ENCODE peak calls at places on chromosomes 13 and 19, in seven cellular contexts. R is HepG2, C is K562, P is GM12891, I is H1, B is GM12878, E is SK-N-SH. A is an unnamed sample.

GRCh38 chr19:38993271-38993670 is 17.7 kb upstream of the FBXO17 start:
- DNase-seq in R (no peak), C (no peak), P (no peak), B (no peak), I (no peak), E (no peak), A (no peak)

GRCh38 chr19:2477141-2477710 is 1.3 kb downstream of the GADD45B start:
- DNase-seq in E (no peak), R (no peak), P (no peak), B (no peak), C (no peak), I (peak), A (no peak)

GRCh38 chr19:2550431-2551171 is 74.7 kb downstream of the GADD45B start:
- DNase-seq in I (no peak), P (no peak), E (peak), R (no peak), B (no peak), C (no peak), A (no peak)

GRCh38 chr19:49553451-49554271 is 25.9 kb downstream of the RCN3 start:
- DNase-seq in C (no peak), I (no peak), B (no peak), R (peak), E (no peak), P (no peak), A (no peak)

GRCh38 chr19:28008695-28009094 is 1204.3 kb downstream of the UQCRFS1 start:
- DNase-seq in I (no peak), P (no peak), C (no peak), E (no peak), R (no peak), B (no peak), A (no peak)

GRCh38 chr13:65868106-65868505 is 1362.0 kb downstream of the PCDH9 start:
- DNase-seq in P (no peak), E (no peak), R (no peak), B (no peak), I (no peak), C (no peak), A (no peak)

GRCh38 chr13:30456290-30456689 is 9.4 kb downstream of the HMGB1 start:
- DNase-seq in C (no peak), P (no peak), B (no peak), E (no peak), R (no peak), I (no peak), A (no peak)

GRCh38 chr19:13207237-13208130 is 57.3 kb downstream of the IER2 start:
- DNase-seq in I (peak), R (no peak), P (peak), E (no peak), C (no peak), B (no peak), A (peak)

GRCh38 chr19:46308510-46308909 is 11.7 kb downstream of the HIF3A start:
- DNase-seq in E (no peak), I (no peak), P (no peak), B (no peak), C (no peak), R (no peak), A (no peak)

GRCh38 chr19:2186071-2186846 is 22.5 kb downstream of the DOT1L start:
- DNase-seq in R (no peak), C (no peak), P (no peak), E (no peak), B (no peak), I (no peak), A (no peak)

GRCh38 chr19:46392252-46392801 is 21.0 kb downstream of the CCDC8 start:
- DNase-seq in P (no peak), B (no peak), I (no peak), C (no peak), E (no peak), R (no peak), A (no peak)

GRCh38 chr13:28031220-28031903 is 42.9 kb upstream of the URAD start:
- DNase-seq in E (no peak), R (no peak), P (no peak), C (no peak), I (no peak), B (no peak), A (no peak)

GRCh38 chr19:16412596-16413355 is 59.0 kb downstream of the EPS15L1 start:
- DNase-seq in B (no peak), C (no peak), R (no peak), E (no peak), P (no peak), I (no peak), A (no peak)

GRCh38 chr13:100338265-100338664 is 249.4 kb downstream of the PCCA start:
- DNase-seq in P (no peak), B (no peak), E (no peak), R (no peak), I (no peak), C (no peak), A (no peak)

GRCh38 chr13:29457299-29457698 is 138.2 kb downstream of the SLC7A1 start:
- DNase-seq in E (no peak), I (no peak), R (no peak), B (no peak), P (no peak), C (no peak), A (no peak)

GRCh38 chr13:93776936-93777335 is 550.3 kb downstream of the GPC6 start:
- DNase-seq in C (no peak), I (no peak), E (no peak), R (no peak), P (no peak), B (no peak), A (no peak)

GRCh38 chr19:18520848-18521691 is 800 bp downstream of the ELL start:
- DNase-seq in I (peak), E (no peak), C (peak), B (no peak), P (no peak), R (no peak), A (no peak)

GRCh38 chr19:55619264-55619663 is 5.1 kb downstream of the ZNF784 start:
- DNase-seq in C (no peak), P (no peak), I (no peak), E (no peak), R (no peak), B (no peak), A (no peak)

GRCh38 chr19:6060600-6061391 is 49.5 kb downstream of the RFX2 start:
- DNase-seq in C (peak), P (no peak), E (peak), R (no peak), B (no peak), I (no peak), A (no peak)

GRCh38 chr13:57629821-57630235 is 1.7 kb upstream of the PCDH17 start:
- DNase-seq in R (no peak), E (peak), I (peak), P (no peak), C (peak), B (no peak), A (no peak)
- TF ChIP-seq TAF1 in R (no peak), E (peak), I (peak), P (no peak), C (no peak), B (no peak), A (no peak)

GRCh38 chr13:25930655-25931054 is 121.2 kb downstream of the SHISA2 start:
- DNase-seq in C (no peak), E (peak), R (no peak), B (no peak), P (no peak), I (no peak), A (no peak)

GRCh38 chr13:25929816-25930215 is 122.0 kb downstream of the SHISA2 start:
- DNase-seq in R (no peak), C (no peak), B (no peak), I (no peak), P (no peak), E (no peak), A (no peak)

GRCh38 chr13:25934127-25934526 is 117.7 kb downstream of the SHISA2 start:
- DNase-seq in C (no peak), P (no peak), I (no peak), R (no peak), B (no peak), E (no peak), A (no peak)

GRCh38 chr13:25933520-25933919 is 118.3 kb downstream of the SHISA2 start:
- DNase-seq in E (no peak), C (no peak), B (no peak), I (no peak), R (no peak), P (no peak), A (no peak)

GRCh38 chr13:25932353-25932752 is 119.5 kb downstream of the SHISA2 start:
- DNase-seq in C (no peak), P (no peak), I (no peak), B (no peak), R (no peak), E (no peak), A (no peak)
- TF ChIP-seq TAF1 in C (no peak), P (no peak), I (no peak), B (no peak), R (no peak), E (no peak), A (no peak)

DNA sequence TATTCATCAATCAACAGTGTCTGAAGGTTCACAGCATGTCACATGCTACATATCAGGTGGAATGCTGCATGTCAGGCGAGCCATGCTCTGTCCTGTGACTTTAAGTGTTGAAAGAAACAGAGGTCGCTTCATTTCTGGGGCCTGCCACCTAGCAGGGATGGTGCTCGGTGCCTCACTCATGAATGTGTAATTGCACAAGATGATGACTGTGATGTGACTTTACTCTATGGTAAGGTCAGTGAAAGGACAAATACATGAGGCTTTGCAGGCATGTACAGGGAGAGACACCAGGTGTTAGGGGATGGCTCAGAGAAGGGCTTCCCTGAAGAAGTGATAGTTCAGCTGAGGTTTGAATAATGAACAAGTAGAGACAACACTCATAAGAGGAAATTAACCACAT is 66.7 kb downstream of the FRY start:
- DNase-seq in R (peak), I (no peak), C (no peak), B (no peak), E (no peak), P (no peak), A (no peak)
- TF ChIP-seq TAF1 in R (no peak), I (no peak), C (no peak), B (no peak), E (no peak), P (no peak), A (no peak)

DNA sequence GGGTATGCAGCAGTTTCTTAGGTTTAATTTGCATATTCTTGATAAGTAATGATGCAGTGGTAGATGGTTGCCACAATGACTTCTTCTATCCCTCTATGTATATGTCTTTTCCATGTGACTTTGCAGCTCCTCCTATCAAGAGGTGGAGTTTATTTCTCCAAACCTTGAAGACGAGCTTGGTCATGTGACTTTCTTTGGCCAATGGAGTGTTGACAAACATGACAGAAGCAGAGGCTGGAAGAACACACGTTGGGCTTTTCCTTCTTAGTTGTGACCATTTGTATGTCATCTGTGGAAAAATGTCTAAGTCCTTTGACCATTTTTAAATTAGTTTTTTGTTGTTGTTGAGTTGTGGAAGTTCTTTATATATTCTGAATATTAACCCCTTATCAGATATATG is 32.3 kb downstream of the ZNF333 start:
- DNase-seq in E (no peak), C (peak), I (no peak), P (no peak), B (no peak), R (no peak), A (no peak)
- TF ChIP-seq TAF1 in E (no peak), C (no peak), I (no peak), P (no peak), B (no peak), R (no peak), A (no peak)

DNA sequence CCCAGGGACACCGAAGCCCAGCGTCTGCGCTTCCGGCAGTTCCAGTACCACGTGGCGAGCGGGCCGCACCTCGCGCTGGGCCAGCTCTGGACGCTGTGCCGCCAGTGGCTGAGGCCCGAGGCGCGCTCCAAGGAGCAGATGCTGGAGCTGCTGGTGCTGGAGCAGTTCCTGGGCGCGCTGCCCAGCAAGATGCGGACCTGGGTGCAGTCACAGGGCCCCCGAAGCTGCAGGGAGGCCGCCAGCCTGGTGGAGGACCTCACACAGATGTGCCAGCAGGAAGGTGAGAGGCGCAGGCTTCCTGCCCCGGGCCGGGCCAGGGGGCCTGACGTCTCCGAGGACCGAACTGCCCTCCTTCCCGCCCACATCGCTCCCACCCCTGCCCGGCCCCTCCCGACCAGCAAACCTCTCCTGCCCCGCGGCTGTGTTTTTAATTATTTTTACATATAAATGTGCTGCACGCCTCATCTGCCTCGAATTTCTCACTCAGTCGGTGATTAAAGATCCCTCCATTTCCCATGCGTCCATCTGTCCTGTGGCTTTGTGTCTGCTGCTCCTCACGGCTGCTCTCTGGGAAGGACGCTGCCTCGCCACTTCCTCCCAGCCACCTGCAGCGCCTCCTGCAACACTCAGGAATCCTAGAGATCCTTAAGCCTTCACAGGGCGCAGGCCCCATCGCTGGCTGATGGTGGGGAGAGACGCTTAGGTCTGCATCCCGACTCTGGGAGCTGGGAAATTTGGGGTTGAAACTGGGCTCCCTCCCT is 4.3 kb downstream of the ZSCAN1 start:
- DNase-seq in R (no peak), P (no peak), C (no peak), B (no peak), I (peak), E (no peak), A (no peak)
- TF ChIP-seq TAF1 in R (no peak), P (no peak), C (no peak), B (no peak), I (no peak), E (no peak), A (no peak)

DNA sequence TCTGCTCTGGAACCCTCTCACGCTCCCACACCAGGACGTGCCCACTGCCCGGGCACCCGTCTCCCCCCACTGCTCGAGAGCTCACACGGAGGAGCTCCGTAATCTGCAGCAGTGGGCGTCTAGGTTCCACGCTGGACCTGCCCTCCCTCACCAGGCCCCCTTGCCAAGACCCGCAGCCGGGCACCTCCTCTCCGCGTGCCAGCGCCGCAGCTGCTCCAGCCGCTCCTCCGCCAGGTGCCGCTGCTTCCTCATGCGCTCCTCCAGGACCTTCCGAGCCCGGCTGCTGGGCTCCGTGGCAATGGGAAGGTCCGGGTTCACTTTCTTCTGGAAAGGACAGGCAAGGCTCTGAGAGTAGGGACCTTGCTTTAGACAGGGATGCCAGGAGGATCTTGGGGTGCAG is 35.0 kb upstream of the MATK start:
- DNase-seq in I (no peak), C (no peak), E (no peak), R (no peak), B (no peak), P (no peak), A (no peak)
- TF ChIP-seq TAF1 in I (no peak), C (no peak), E (no peak), R (no peak), B (no peak), P (no peak), A (no peak)

GRCh38 chr13:98449273-98449672 is 127.6 kb downstream of the STK24 start:
- DNase-seq in E (no peak), B (no peak), C (no peak), P (no peak), R (no peak), I (no peak), A (no peak)

GRCh38 chr13:98446234-98446621 is 130.7 kb downstream of the STK24 start:
- DNase-seq in R (no peak), B (no peak), P (no peak), I (no peak), C (no peak), E (no peak), A (no peak)

GRCh38 chr13:98448642-98448928 is 128.3 kb downstream of the STK24 start:
- DNase-seq in P (no peak), I (no peak), R (no peak), B (no peak), E (no peak), C (no peak), A (no peak)

GRCh38 chr13:98447130-98447529 is 129.8 kb downstream of the STK24 start:
- DNase-seq in B (no peak), P (no peak), E (no peak), C (no peak), R (no peak), I (no peak), A (no peak)

DNA sequence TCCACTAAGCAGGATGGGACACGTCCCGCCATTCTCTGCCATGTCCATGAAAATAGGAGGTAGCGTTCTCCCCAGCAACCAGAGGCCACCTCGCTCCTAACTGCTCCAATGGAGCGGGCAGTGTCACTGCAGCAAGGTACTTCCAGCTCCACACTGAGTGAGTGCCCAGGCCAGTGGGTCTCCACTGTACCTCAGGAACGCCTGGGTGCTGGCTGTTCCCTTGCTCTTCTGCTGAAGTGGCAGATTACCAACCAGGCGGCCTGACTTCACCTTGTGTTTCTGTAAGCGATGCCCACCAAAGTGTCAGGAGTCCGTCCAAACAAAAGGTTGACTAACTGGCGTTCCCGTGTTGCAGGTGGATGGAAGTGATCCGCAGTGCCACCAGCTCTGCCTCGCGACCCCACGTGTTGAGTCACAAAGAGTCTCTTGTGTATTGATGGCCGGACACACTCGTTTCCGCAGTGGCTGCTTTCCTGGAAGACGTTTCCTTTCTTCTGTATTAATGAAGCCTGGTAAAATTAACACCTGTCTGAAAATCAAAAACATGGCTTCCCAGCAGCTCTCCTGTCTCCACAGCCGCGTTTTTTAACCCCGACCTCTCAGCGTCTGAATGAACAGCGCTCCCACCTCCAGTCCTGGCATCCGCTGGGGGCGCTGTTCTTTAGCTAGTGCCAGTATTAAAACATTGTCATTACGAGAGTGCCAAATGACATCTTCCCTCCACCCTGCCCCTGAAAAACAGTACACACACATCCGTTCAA is 128.8 kb downstream of the STK24 start:
- DNase-seq in C (peak), I (peak), P (no peak), B (no peak), R (no peak), E (peak), A (no peak)
- TF ChIP-seq TAF1 in C (no peak), I (no peak), P (no peak), B (no peak), R (no peak), E (no peak), A (no peak)

GRCh38 chr13:108084840-108085239 is 130.5 kb downstream of the LIG4 start:
- DNase-seq in E (no peak), C (no peak), R (no peak), B (no peak), I (no peak), P (no peak), A (no peak)

GRCh38 chr13:108082481-108082880 is 132.9 kb downstream of the LIG4 start:
- DNase-seq in P (no peak), C (no peak), R (no peak), E (no peak), I (no peak), B (no peak), A (no peak)

GRCh38 chr13:108087813-108088212 is 127.5 kb downstream of the LIG4 start:
- DNase-seq in B (no peak), R (no peak), I (no peak), P (no peak), C (no peak), E (no peak), A (no peak)

GRCh38 chr13:108083056-108083455 is 132.3 kb downstream of the LIG4 start:
- DNase-seq in B (no peak), P (no peak), C (no peak), R (no peak), E (no peak), I (no peak), A (no peak)

DNA sequence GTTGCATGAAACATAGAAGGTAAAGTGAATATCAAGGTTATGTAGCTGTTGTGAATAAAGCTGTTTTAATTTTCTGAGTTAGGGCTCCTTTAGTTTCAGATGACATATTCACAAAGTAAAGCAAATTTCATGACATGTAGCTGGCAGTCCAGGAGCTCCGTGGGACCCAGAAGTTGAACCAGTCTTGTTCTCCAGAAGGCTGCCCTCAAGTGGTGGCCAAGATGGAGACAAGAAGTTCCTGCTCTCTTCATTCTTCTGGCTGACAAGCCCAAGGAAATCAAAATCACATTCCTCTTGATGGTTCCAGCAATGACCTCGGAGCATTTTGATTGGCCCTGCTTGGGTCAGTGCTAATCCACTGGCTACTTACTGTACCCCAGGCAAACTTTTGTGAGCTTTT is 128.7 kb downstream of the LIG4 start:
- DNase-seq in R (no peak), C (no peak), P (no peak), B (no peak), I (no peak), E (no peak), A (no peak)
- TF ChIP-seq TAF1 in R (no peak), C (no peak), P (no peak), B (no peak), I (no peak), E (no peak), A (no peak)

GRCh38 chr13:101757446-101758039 is 305.1 kb downstream of the ITGBL1 start:
- DNase-seq in P (peak), R (no peak), I (no peak), B (no peak), E (peak), C (no peak), A (peak)
- TF ChIP-seq TAF1 in P (no peak), R (no peak), I (no peak), B (no peak), E (no peak), C (no peak), A (no peak)

A was measured in GM12892.